ENCODE peak calls at places on chromosomes 11 and 22, in seven cellular contexts. One of them, this sample, is unnamed.

GRCh38 chr11:117979481-117980211 is 6.5 kb upstream of the IL10RA start:
- DNase-seq in NB4: no peak
- DNase-seq in A549: no peak
- DNase-seq in WTC11: no peak
- DNase-seq in endothelial cell of umbilical vein: no peak
- DNase-seq in HCT116: no peak
- DNase-seq in SK-N-SH: no peak
- DNase-seq in this sample: no peak

GRCh38 chr22:47612136-47612910 is 849.9 kb downstream of the TBC1D22A start:
- DNase-seq in NB4: no peak
- DNase-seq in A549: no peak
- DNase-seq in WTC11: no peak
- DNase-seq in endothelial cell of umbilical vein: no peak
- DNase-seq in HCT116: no peak
- DNase-seq in SK-N-SH: no peak
- DNase-seq in this sample: peak

GRCh38 chr11:86183694-86184093 is 60.9 kb upstream of the EED start:
- DNase-seq in NB4: peak
- DNase-seq in A549: no peak
- DNase-seq in WTC11: no peak
- DNase-seq in endothelial cell of umbilical vein: no peak
- DNase-seq in HCT116: no peak
- DNase-seq in SK-N-SH: no peak
- DNase-seq in this sample: peak

GRCh38 chr11:94638902-94639373 is 71.8 kb downstream of the PIWIL4 start:
- DNase-seq in NB4: peak
- DNase-seq in A549: no peak
- DNase-seq in WTC11: no peak
- DNase-seq in endothelial cell of umbilical vein: peak
- DNase-seq in HCT116: no peak
- DNase-seq in SK-N-SH: no peak
- DNase-seq in this sample: no peak

GRCh38 chr11:110097459-110098012 is 4.3 kb downstream of the ZC3H12C start:
- DNase-seq in NB4: no peak
- DNase-seq in A549: no peak
- DNase-seq in WTC11: no peak
- DNase-seq in endothelial cell of umbilical vein: no peak
- DNase-seq in HCT116: no peak
- DNase-seq in SK-N-SH: no peak
- DNase-seq in this sample: peak

GRCh38 chr11:2776351-2777061 is 76.7 kb upstream of the KCNQ1OT1 start:
- DNase-seq in NB4: no peak
- DNase-seq in A549: no peak
- DNase-seq in WTC11: peak
- DNase-seq in endothelial cell of umbilical vein: no peak
- DNase-seq in HCT116: no peak
- DNase-seq in SK-N-SH: no peak
- DNase-seq in this sample: no peak

GRCh38 chr22:27045103-27045940 is 387.9 kb downstream of the MIAT start:
- DNase-seq in NB4: no peak
- DNase-seq in A549: peak
- DNase-seq in WTC11: no peak
- DNase-seq in endothelial cell of umbilical vein: peak
- DNase-seq in HCT116: no peak
- DNase-seq in SK-N-SH: no peak
- DNase-seq in this sample: no peak

GRCh38 chr22:46087336-46087690 is 63.0 kb upstream of the PPARA start:
- DNase-seq in NB4: no peak
- DNase-seq in A549: no peak
- DNase-seq in WTC11: no peak
- DNase-seq in endothelial cell of umbilical vein: no peak
- DNase-seq in HCT116: no peak
- DNase-seq in SK-N-SH: no peak
- DNase-seq in this sample: no peak

GRCh38 chr22:40123387-40123786 is 54.3 kb upstream of the TNRC6B start:
- DNase-seq in NB4: no peak
- DNase-seq in A549: no peak
- DNase-seq in WTC11: no peak
- DNase-seq in endothelial cell of umbilical vein: no peak
- DNase-seq in HCT116: no peak
- DNase-seq in SK-N-SH: peak
- DNase-seq in this sample: peak

GRCh38 chr22:46801331-46801811 is 38.9 kb downstream of the TBC1D22A start:
- DNase-seq in NB4: no peak
- DNase-seq in A549: no peak
- DNase-seq in WTC11: no peak
- DNase-seq in endothelial cell of umbilical vein: no peak
- DNase-seq in HCT116: no peak
- DNase-seq in SK-N-SH: no peak
- DNase-seq in this sample: no peak

GRCh38 chr22:37849089-37849751 is at the start of gene EIF3L:
- DNase-seq in NB4: peak
- DNase-seq in A549: peak
- DNase-seq in WTC11: peak
- DNase-seq in endothelial cell of umbilical vein: peak
- DNase-seq in HCT116: peak
- DNase-seq in SK-N-SH: peak
- DNase-seq in this sample: peak

GRCh38 chr22:37850801-37851200 is 1.6 kb downstream of the EIF3L start:
- DNase-seq in NB4: no peak
- DNase-seq in A549: no peak
- DNase-seq in WTC11: no peak
- DNase-seq in endothelial cell of umbilical vein: no peak
- DNase-seq in HCT116: no peak
- DNase-seq in SK-N-SH: no peak
- DNase-seq in this sample: no peak

GRCh38 chr22:37846433-37846832 is 2.3 kb upstream of the ANKRD54 start:
- DNase-seq in NB4: no peak
- DNase-seq in A549: no peak
- DNase-seq in WTC11: no peak
- DNase-seq in endothelial cell of umbilical vein: no peak
- DNase-seq in HCT116: no peak
- DNase-seq in SK-N-SH: no peak
- DNase-seq in this sample: no peak

GRCh38 chr22:37844904-37845334 is 785 bp upstream of the ANKRD54 start:
- DNase-seq in NB4: no peak
- DNase-seq in A549: no peak
- DNase-seq in WTC11: no peak
- DNase-seq in endothelial cell of umbilical vein: no peak
- DNase-seq in HCT116: no peak
- DNase-seq in SK-N-SH: no peak
- DNase-seq in this sample: no peak

GRCh38 chr22:37848587-37849088 is 581 bp upstream of the EIF3L start:
- DNase-seq in NB4: peak
- DNase-seq in A549: no peak
- DNase-seq in WTC11: no peak
- DNase-seq in endothelial cell of umbilical vein: peak
- DNase-seq in HCT116: peak
- DNase-seq in SK-N-SH: peak
- DNase-seq in this sample: no peak
- TF ChIP-seq MAX in NB4: no peak
- TF ChIP-seq MAX in A549: no peak
- TF ChIP-seq MAX in WTC11: no peak
- TF ChIP-seq MAX in endothelial cell of umbilical vein: no peak
- TF ChIP-seq MAX in HCT116: no peak
- TF ChIP-seq MAX in SK-N-SH: no peak
- TF ChIP-seq MAX in this sample: no peak

DNA sequence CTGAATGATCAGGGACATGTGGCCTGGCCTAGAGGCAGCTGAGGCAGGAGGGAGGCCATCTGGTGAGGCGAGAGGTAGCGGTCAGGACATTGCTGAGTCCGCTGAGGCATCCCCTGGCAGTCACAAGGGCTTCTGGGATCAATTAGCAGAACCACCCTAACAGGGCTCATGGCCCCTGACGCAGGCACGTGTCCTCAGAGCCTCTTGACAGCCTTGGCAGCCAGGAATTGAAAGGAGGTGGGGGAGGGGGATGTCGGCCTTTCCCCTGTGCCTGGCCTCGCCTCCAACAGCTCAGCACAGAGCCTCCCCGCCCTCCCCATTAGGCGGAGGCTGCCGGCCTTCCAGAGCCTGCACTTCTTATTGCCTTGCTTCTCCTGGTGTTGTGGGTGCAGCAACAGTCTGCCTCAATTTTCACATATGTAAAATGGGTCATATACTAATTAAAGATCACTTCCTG is 55.5 kb downstream of the NFAM1 start:
- DNase-seq in NB4: no peak
- DNase-seq in A549: no peak
- DNase-seq in WTC11: peak
- DNase-seq in endothelial cell of umbilical vein: no peak
- DNase-seq in HCT116: no peak
- DNase-seq in SK-N-SH: peak
- DNase-seq in this sample: peak
- TF ChIP-seq MAX in NB4: no peak
- TF ChIP-seq MAX in A549: no peak
- TF ChIP-seq MAX in WTC11: peak
- TF ChIP-seq MAX in endothelial cell of umbilical vein: no peak
- TF ChIP-seq MAX in HCT116: no peak
- TF ChIP-seq MAX in SK-N-SH: peak
- TF ChIP-seq MAX in this sample: no peak

GRCh38 chr22:19630614-19631013 is 83.7 kb upstream of the SEPTIN5 start:
- DNase-seq in NB4: no peak
- DNase-seq in A549: no peak
- DNase-seq in WTC11: no peak
- DNase-seq in endothelial cell of umbilical vein: no peak
- DNase-seq in HCT116: no peak
- DNase-seq in SK-N-SH: peak
- DNase-seq in this sample: no peak

GRCh38 chr22:19634576-19634975 is 79.7 kb upstream of the SEPTIN5 start:
- DNase-seq in NB4: no peak
- DNase-seq in A549: no peak
- DNase-seq in WTC11: no peak
- DNase-seq in endothelial cell of umbilical vein: no peak
- DNase-seq in HCT116: no peak
- DNase-seq in SK-N-SH: peak
- DNase-seq in this sample: no peak

GRCh38 chr22:19631899-19632670 is 82.2 kb upstream of the SEPTIN5 start:
- DNase-seq in NB4: peak
- DNase-seq in A549: peak
- DNase-seq in WTC11: peak
- DNase-seq in endothelial cell of umbilical vein: peak
- DNase-seq in HCT116: peak
- DNase-seq in SK-N-SH: peak
- DNase-seq in this sample: peak

GRCh38 chr22:19634206-19634536 is 80.1 kb upstream of the SEPTIN5 start:
- DNase-seq in NB4: no peak
- DNase-seq in A549: no peak
- DNase-seq in WTC11: no peak
- DNase-seq in endothelial cell of umbilical vein: no peak
- DNase-seq in HCT116: no peak
- DNase-seq in SK-N-SH: peak
- DNase-seq in this sample: no peak

DNA sequence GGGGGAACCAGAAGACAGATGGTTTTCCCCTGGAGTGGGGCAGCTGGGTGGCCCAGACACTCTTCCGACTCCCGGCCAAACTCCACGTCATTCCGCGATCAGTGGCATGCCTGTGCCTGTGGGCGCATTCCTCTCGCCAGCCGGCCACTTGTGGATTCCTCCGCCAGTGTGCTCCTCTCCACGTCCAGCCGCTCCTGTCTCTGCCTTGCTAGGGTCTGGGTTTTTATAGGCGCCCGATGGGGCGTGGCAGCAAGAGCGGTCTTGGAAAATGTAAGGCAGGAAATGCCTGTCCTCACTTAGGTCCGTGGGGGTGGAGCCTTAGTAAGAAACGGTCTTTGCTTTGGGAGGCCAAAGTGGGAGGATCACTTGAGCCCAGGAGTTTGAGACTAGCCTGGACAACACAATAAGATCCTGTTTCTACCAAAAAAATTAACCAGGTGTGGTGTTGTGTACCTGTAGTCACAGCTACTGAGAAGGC is 81.6 kb upstream of the SEPTIN5 start:
- DNase-seq in NB4: no peak
- DNase-seq in A549: no peak
- DNase-seq in WTC11: no peak
- DNase-seq in endothelial cell of umbilical vein: no peak
- DNase-seq in HCT116: no peak
- DNase-seq in SK-N-SH: peak
- DNase-seq in this sample: no peak
- TF ChIP-seq MAX in NB4: no peak
- TF ChIP-seq MAX in A549: no peak
- TF ChIP-seq MAX in WTC11: no peak
- TF ChIP-seq MAX in endothelial cell of umbilical vein: no peak
- TF ChIP-seq MAX in HCT116: no peak
- TF ChIP-seq MAX in SK-N-SH: no peak
- TF ChIP-seq MAX in this sample: no peak

GRCh38 chr11:1514349-1515061 is 27.9 kb upstream of the MOB2 start:
- DNase-seq in NB4: no peak
- DNase-seq in A549: no peak
- DNase-seq in WTC11: no peak
- DNase-seq in endothelial cell of umbilical vein: no peak
- DNase-seq in HCT116: no peak
- DNase-seq in SK-N-SH: peak
- DNase-seq in this sample: no peak
- TF ChIP-seq MAX in NB4: no peak
- TF ChIP-seq MAX in A549: no peak
- TF ChIP-seq MAX in WTC11: no peak
- TF ChIP-seq MAX in endothelial cell of umbilical vein: no peak
- TF ChIP-seq MAX in HCT116: no peak
- TF ChIP-seq MAX in SK-N-SH: no peak
- TF ChIP-seq MAX in this sample: peak

DNA sequence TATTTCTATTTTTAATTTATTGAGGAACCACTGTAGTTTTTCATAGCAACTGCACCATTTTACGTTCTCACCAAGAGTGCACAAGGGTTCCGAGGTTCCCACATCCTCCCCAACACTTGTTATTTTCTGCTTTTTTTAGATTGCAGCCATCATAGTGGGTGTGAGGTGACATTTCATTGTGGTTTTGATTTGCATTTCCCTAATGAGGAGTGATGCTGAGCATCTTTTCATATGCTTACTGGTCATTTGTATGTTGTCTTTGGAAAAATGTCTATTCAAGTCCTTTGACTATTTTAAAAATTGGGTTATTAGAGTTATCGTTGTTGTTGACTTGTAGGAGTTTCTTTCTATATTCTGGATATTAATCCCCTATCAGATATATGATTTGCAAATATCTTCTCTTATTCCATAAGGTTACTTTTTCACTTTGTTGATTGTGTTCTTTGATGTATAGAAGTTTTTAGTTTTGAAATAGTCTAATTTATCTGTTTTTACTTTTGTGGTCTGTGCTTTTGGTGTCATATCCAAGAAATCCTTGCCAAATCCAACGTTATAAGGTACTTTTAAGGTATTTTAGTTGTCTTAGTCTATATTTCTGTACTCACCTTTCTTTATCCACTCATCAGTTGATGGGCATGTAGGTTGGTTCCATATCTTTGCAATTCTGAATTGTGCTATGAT is 9.0 kb downstream of the NEAT1 start:
- DNase-seq in NB4: no peak
- DNase-seq in A549: no peak
- DNase-seq in WTC11: no peak
- DNase-seq in endothelial cell of umbilical vein: peak
- DNase-seq in HCT116: no peak
- DNase-seq in SK-N-SH: no peak
- DNase-seq in this sample: no peak
- TF ChIP-seq MAX in NB4: no peak
- TF ChIP-seq MAX in A549: no peak
- TF ChIP-seq MAX in WTC11: no peak
- TF ChIP-seq MAX in endothelial cell of umbilical vein: no peak
- TF ChIP-seq MAX in HCT116: no peak
- TF ChIP-seq MAX in SK-N-SH: no peak
- TF ChIP-seq MAX in this sample: no peak